ENCODE peak calls at places on chromosomes 12 and 14, in eight cellular contexts. L, K, C, H, M, P, V and T are unnamed samples.
A peak's percentile ranks its signal among the peaks of the same experiment; 100 is the strongest.

GRCh38 chr12:13472690-13473089 is 276.2 kb downstream of the EMP1 start:
- DNase-seq in K (no peak), H (no peak), P (no peak), M (no peak), L (no peak), V (no peak), C (no peak), T (no peak)

GRCh38 chr12:70540996-70541395 is 96.2 kb downstream of the PTPRB start:
- DNase-seq in H (no peak), M (no peak), K (no peak), P (no peak), V (no peak), C (no peak), L (no peak), T (no peak)

GRCh38 chr14:51922624-51923023 is 62.2 kb downstream of the GNG2 start:
- DNase-seq in L (no peak), C (no peak), P (no peak), V (peak; percentile 16), K (no peak), M (no peak), H (no peak), T (no peak)

GRCh38 chr12:97177482-97177881 is 270.4 kb downstream of the NEDD1 start:
- DNase-seq in L (no peak), C (no peak), P (no peak), H (no peak), M (no peak), K (no peak), V (no peak), T (no peak)

GRCh38 chr12:2082321-2082720 is 29.5 kb downstream of the CACNA1C start:
- DNase-seq in P (no peak), M (no peak), K (no peak), C (no peak), H (no peak), L (no peak), V (no peak), T (no peak)

GRCh38 chr14:101022121-101022520 is 118.6 kb upstream of the RTL1 start:
- DNase-seq in H (no peak), K (no peak), P (no peak), M (no peak), L (no peak), C (peak; percentile 29), V (no peak), T (no peak)

GRCh38 chr14:89029961-89030694 is 205.7 kb downstream of the TTC8 start:
- DNase-seq in L (no peak), H (no peak), M (no peak), V (no peak), K (no peak), C (no peak), P (no peak), T (no peak)

GRCh38 chr14:29857545-29857944 is 70.1 kb downstream of the PRKD1 start:
- DNase-seq in L (no peak), C (no peak), P (no peak), K (no peak), V (no peak), M (no peak), H (no peak), T (no peak)

GRCh38 chr14:62125793-62126192 is 363.6 kb downstream of the SNAPC1 start:
- DNase-seq in C (no peak), K (no peak), L (no peak), V (no peak), P (no peak), H (no peak), M (no peak), T (no peak)